ENCODE peak calls at places on chromosomes 1 and 21, in six cellular contexts. One of them, this sample, is unnamed.

GRCh38 chr21:18249542-18250152 is 5.0 kb downstream of the CHODL start:
- DNase-seq in HCT116: no peak
- DNase-seq in fibroblast of lung: no peak
- DNase-seq in AG08395: no peak
- DNase-seq in stimulated activated CD8-positive, alpha-beta memory T cell treated with anti-CD3 and anti-CD28 coated beads, Interleukin-12 subunit alpha, Interleukin-12 subunit beta, amount 100 ng/mL, for 1 hour: no peak
- DNase-seq in germinal center: no peak
- DNase-seq in this sample: no peak

GRCh38 chr1:232476538-232476950 is 153.4 kb downstream of the SIPA1L2 start:
- DNase-seq in HCT116: no peak
- DNase-seq in fibroblast of lung: peak
- DNase-seq in AG08395: no peak
- DNase-seq in stimulated activated CD8-positive, alpha-beta memory T cell treated with anti-CD3 and anti-CD28 coated beads, Interleukin-12 subunit alpha, Interleukin-12 subunit beta, amount 100 ng/mL, for 1 hour: no peak
- DNase-seq in germinal center: no peak
- DNase-seq in this sample: peak

GRCh38 chr1:24277420-24278169 is 41.6 kb upstream of the GRHL3 start:
- DNase-seq in fibroblast of lung: peak
- DNase-seq in HCT116: no peak
- DNase-seq in germinal center: no peak
- DNase-seq in stimulated activated CD8-positive, alpha-beta memory T cell treated with anti-CD3 and anti-CD28 coated beads, Interleukin-12 subunit alpha, Interleukin-12 subunit beta, amount 100 ng/mL, for 1 hour: no peak
- DNase-seq in AG08395: peak
- DNase-seq in this sample: peak

GRCh38 chr1:147815503-147815902 is 55.1 kb upstream of the GJA5 start:
- DNase-seq in fibroblast of lung: no peak
- DNase-seq in AG08395: no peak
- DNase-seq in stimulated activated CD8-positive, alpha-beta memory T cell treated with anti-CD3 and anti-CD28 coated beads, Interleukin-12 subunit alpha, Interleukin-12 subunit beta, amount 100 ng/mL, for 1 hour: no peak
- DNase-seq in HCT116: no peak
- DNase-seq in germinal center: no peak
- DNase-seq in this sample: no peak

GRCh38 chr1:71656902-71657301 is 576.1 kb upstream of the ZRANB2 start:
- DNase-seq in AG08395: peak
- DNase-seq in germinal center: no peak
- DNase-seq in stimulated activated CD8-positive, alpha-beta memory T cell treated with anti-CD3 and anti-CD28 coated beads, Interleukin-12 subunit alpha, Interleukin-12 subunit beta, amount 100 ng/mL, for 1 hour: no peak
- DNase-seq in HCT116: no peak
- DNase-seq in fibroblast of lung: peak
- DNase-seq in this sample: peak

GRCh38 chr1:206952182-206952581 is 5.9 kb upstream of the PIGR start:
- DNase-seq in HCT116: no peak
- DNase-seq in fibroblast of lung: peak
- DNase-seq in AG08395: no peak
- DNase-seq in stimulated activated CD8-positive, alpha-beta memory T cell treated with anti-CD3 and anti-CD28 coated beads, Interleukin-12 subunit alpha, Interleukin-12 subunit beta, amount 100 ng/mL, for 1 hour: no peak
- DNase-seq in germinal center: no peak
- DNase-seq in this sample: no peak

GRCh38 chr21:45869121-45870007 is 112.2 kb upstream of the COL6A1 start:
- DNase-seq in germinal center: no peak
- DNase-seq in AG08395: peak
- DNase-seq in stimulated activated CD8-positive, alpha-beta memory T cell treated with anti-CD3 and anti-CD28 coated beads, Interleukin-12 subunit alpha, Interleukin-12 subunit beta, amount 100 ng/mL, for 1 hour: no peak
- DNase-seq in HCT116: no peak
- DNase-seq in fibroblast of lung: peak
- DNase-seq in this sample: no peak

GRCh38 chr1:180169641-180170155 is 15.0 kb downstream of the QSOX1 start:
- DNase-seq in HCT116: no peak
- DNase-seq in germinal center: no peak
- DNase-seq in stimulated activated CD8-positive, alpha-beta memory T cell treated with anti-CD3 and anti-CD28 coated beads, Interleukin-12 subunit alpha, Interleukin-12 subunit beta, amount 100 ng/mL, for 1 hour: no peak
- DNase-seq in fibroblast of lung: no peak
- DNase-seq in AG08395: no peak
- DNase-seq in this sample: no peak

GRCh38 chr1:53899206-53899628 is 5.2 kb downstream of the DIO1 start:
- DNase-seq in HCT116: no peak
- DNase-seq in fibroblast of lung: peak
- DNase-seq in germinal center: no peak
- DNase-seq in stimulated activated CD8-positive, alpha-beta memory T cell treated with anti-CD3 and anti-CD28 coated beads, Interleukin-12 subunit alpha, Interleukin-12 subunit beta, amount 100 ng/mL, for 1 hour: no peak
- DNase-seq in AG08395: peak
- DNase-seq in this sample: peak

GRCh38 chr1:184296466-184297243 is 90.2 kb upstream of the C1orf21 start:
- DNase-seq in germinal center: no peak
- DNase-seq in fibroblast of lung: peak
- DNase-seq in stimulated activated CD8-positive, alpha-beta memory T cell treated with anti-CD3 and anti-CD28 coated beads, Interleukin-12 subunit alpha, Interleukin-12 subunit beta, amount 100 ng/mL, for 1 hour: no peak
- DNase-seq in HCT116: no peak
- DNase-seq in AG08395: peak
- DNase-seq in this sample: peak

GRCh38 chr21:36397606-36398005 is 12.4 kb downstream of the CHAF1B start:
- DNase-seq in fibroblast of lung: no peak
- DNase-seq in AG08395: no peak
- DNase-seq in stimulated activated CD8-positive, alpha-beta memory T cell treated with anti-CD3 and anti-CD28 coated beads, Interleukin-12 subunit alpha, Interleukin-12 subunit beta, amount 100 ng/mL, for 1 hour: no peak
- DNase-seq in HCT116: no peak
- DNase-seq in germinal center: no peak
- DNase-seq in this sample: no peak

GRCh38 chr1:228885845-228886244 is 150.6 kb downstream of the RHOU start:
- DNase-seq in HCT116: no peak
- DNase-seq in fibroblast of lung: no peak
- DNase-seq in AG08395: no peak
- DNase-seq in stimulated activated CD8-positive, alpha-beta memory T cell treated with anti-CD3 and anti-CD28 coated beads, Interleukin-12 subunit alpha, Interleukin-12 subunit beta, amount 100 ng/mL, for 1 hour: no peak
- DNase-seq in germinal center: no peak
- DNase-seq in this sample: no peak

GRCh38 chr1:82560566-82560965 is 759.8 kb downstream of the ADGRL2 start:
- DNase-seq in germinal center: no peak
- DNase-seq in AG08395: no peak
- DNase-seq in HCT116: no peak
- DNase-seq in fibroblast of lung: no peak
- DNase-seq in stimulated activated CD8-positive, alpha-beta memory T cell treated with anti-CD3 and anti-CD28 coated beads, Interleukin-12 subunit alpha, Interleukin-12 subunit beta, amount 100 ng/mL, for 1 hour: no peak
- DNase-seq in this sample: no peak

GRCh38 chr1:9721606-9722377 is 70.3 kb downstream of the PIK3CD start:
- DNase-seq in HCT116: no peak
- DNase-seq in fibroblast of lung: no peak
- DNase-seq in germinal center: peak
- DNase-seq in AG08395: no peak
- DNase-seq in stimulated activated CD8-positive, alpha-beta memory T cell treated with anti-CD3 and anti-CD28 coated beads, Interleukin-12 subunit alpha, Interleukin-12 subunit beta, amount 100 ng/mL, for 1 hour: peak
- DNase-seq in this sample: no peak

This sample was measured in fibroblast of gingiva.